ENCODE peak calls at places on chromosomes 1 and 21, in seven cellular contexts. One of them, this sample, is unnamed.

GRCh38 chr1:113388621-113389355 is 1.5 kb upstream of the MAGI3 start:
- DNase-seq in endothelial cell of umbilical vein: peak
- DNase-seq in K562: peak
- DNase-seq in HCT116: no peak
- DNase-seq in A549: peak
- DNase-seq in HepG2: peak
- DNase-seq in WTC11: no peak
- DNase-seq in this sample: peak

GRCh38 chr1:86100401-86100800 is 56.2 kb downstream of the COL24A1 start:
- DNase-seq in K562: no peak
- DNase-seq in HepG2: no peak
- DNase-seq in WTC11: no peak
- DNase-seq in A549: no peak
- DNase-seq in HCT116: no peak
- DNase-seq in endothelial cell of umbilical vein: no peak
- DNase-seq in this sample: no peak

GRCh38 chr1:89873757-89874156 is 52.9 kb downstream of the LRRC8D start:
- DNase-seq in endothelial cell of umbilical vein: peak
- DNase-seq in K562: no peak
- DNase-seq in HepG2: no peak
- DNase-seq in WTC11: no peak
- DNase-seq in A549: peak
- DNase-seq in HCT116: no peak
- DNase-seq in this sample: no peak

GRCh38 chr1:230707732-230708630 is 5.9 kb downstream of the AGT start:
- DNase-seq in A549: no peak
- DNase-seq in HCT116: no peak
- DNase-seq in K562: no peak
- DNase-seq in endothelial cell of umbilical vein: no peak
- DNase-seq in WTC11: no peak
- DNase-seq in HepG2: no peak
- DNase-seq in this sample: no peak

GRCh38 chr1:228546541-228547463 is 59.6 kb downstream of the RNF187 start:
- DNase-seq in HCT116: no peak
- DNase-seq in endothelial cell of umbilical vein: no peak
- DNase-seq in HepG2: no peak
- DNase-seq in A549: no peak
- DNase-seq in WTC11: no peak
- DNase-seq in K562: no peak
- DNase-seq in this sample: no peak

GRCh38 chr21:39952265-39952664 is 85.0 kb downstream of the PCP4 start:
- DNase-seq in K562: no peak
- DNase-seq in HCT116: no peak
- DNase-seq in A549: no peak
- DNase-seq in endothelial cell of umbilical vein: no peak
- DNase-seq in WTC11: no peak
- DNase-seq in HepG2: no peak
- DNase-seq in this sample: no peak

GRCh38 chr1:29682918-29683314 is 446.6 kb downstream of the PTPRU start:
- DNase-seq in A549: no peak
- DNase-seq in endothelial cell of umbilical vein: no peak
- DNase-seq in HCT116: no peak
- DNase-seq in K562: no peak
- DNase-seq in WTC11: no peak
- DNase-seq in HepG2: no peak
- DNase-seq in this sample: no peak

GRCh38 chr1:117562581-117563491 is 43.0 kb upstream of the TENT5C start:
- DNase-seq in HCT116: no peak
- DNase-seq in HepG2: no peak
- DNase-seq in A549: no peak
- DNase-seq in K562: no peak
- DNase-seq in endothelial cell of umbilical vein: no peak
- DNase-seq in WTC11: no peak
- DNase-seq in this sample: no peak

GRCh38 chr1:10415211-10415930 is 14.9 kb upstream of the CENPS start:
- DNase-seq in A549: peak
- DNase-seq in HepG2: peak
- DNase-seq in K562: peak
- DNase-seq in endothelial cell of umbilical vein: peak
- DNase-seq in WTC11: no peak
- DNase-seq in HCT116: no peak
- DNase-seq in this sample: peak

GRCh38 chr21:28099296-28099695 is 893.4 kb downstream of the LTN1 start:
- DNase-seq in HCT116: no peak
- DNase-seq in K562: no peak
- DNase-seq in A549: no peak
- DNase-seq in endothelial cell of umbilical vein: no peak
- DNase-seq in HepG2: no peak
- DNase-seq in WTC11: no peak
- DNase-seq in this sample: no peak

GRCh38 chr1:181061891-181062777 is 26.4 kb upstream of the IER5 start:
- DNase-seq in endothelial cell of umbilical vein: no peak
- DNase-seq in HCT116: no peak
- DNase-seq in K562: no peak
- DNase-seq in A549: no peak
- DNase-seq in HepG2: no peak
- DNase-seq in WTC11: no peak
- DNase-seq in this sample: peak

GRCh38 chr1:166165661-166166399 is 971 bp downstream of the FAM78B start:
- DNase-seq in K562: no peak
- DNase-seq in HCT116: no peak
- DNase-seq in WTC11: peak
- DNase-seq in endothelial cell of umbilical vein: peak
- DNase-seq in HepG2: no peak
- DNase-seq in A549: peak
- DNase-seq in this sample: no peak

GRCh38 chr1:208834346-208835081 is 590.3 kb upstream of the PLXNA2 start:
- DNase-seq in WTC11: no peak
- DNase-seq in A549: no peak
- DNase-seq in K562: no peak
- DNase-seq in HCT116: no peak
- DNase-seq in endothelial cell of umbilical vein: peak
- DNase-seq in HepG2: no peak
- DNase-seq in this sample: no peak

GRCh38 chr1:28135910-28136635 is 40.4 kb downstream of the PTAFR start:
- DNase-seq in HCT116: no peak
- DNase-seq in HepG2: no peak
- DNase-seq in K562: no peak
- DNase-seq in WTC11: no peak
- DNase-seq in endothelial cell of umbilical vein: no peak
- DNase-seq in A549: no peak
- DNase-seq in this sample: no peak

GRCh38 chr1:204924013-204924759 is 53.5 kb downstream of the NFASC start:
- DNase-seq in A549: no peak
- DNase-seq in K562: no peak
- DNase-seq in WTC11: peak
- DNase-seq in HCT116: no peak
- DNase-seq in HepG2: peak
- DNase-seq in endothelial cell of umbilical vein: no peak
- DNase-seq in this sample: no peak

GRCh38 chr1:27366411-27367159 is at the start of gene MAP3K6:
- DNase-seq in WTC11: peak
- DNase-seq in A549: peak
- DNase-seq in endothelial cell of umbilical vein: peak
- DNase-seq in K562: peak
- DNase-seq in HepG2: no peak
- DNase-seq in HCT116: peak
- DNase-seq in this sample: peak

GRCh38 chr1:181033128-181033798 is 520 bp upstream of the MR1 start:
- DNase-seq in WTC11: no peak
- DNase-seq in HepG2: no peak
- DNase-seq in K562: peak
- DNase-seq in HCT116: peak
- DNase-seq in A549: peak
- DNase-seq in endothelial cell of umbilical vein: no peak
- DNase-seq in this sample: peak

GRCh38 chr1:159000627-159001026 is 9.1 kb upstream of the IFI16 start:
- DNase-seq in HCT116: peak
- DNase-seq in A549: peak
- DNase-seq in HepG2: no peak
- DNase-seq in K562: peak
- DNase-seq in endothelial cell of umbilical vein: peak
- DNase-seq in WTC11: peak
- DNase-seq in this sample: no peak

GRCh38 chr21:45012661-45013270 is 61.6 kb upstream of the ADARB1 start:
- DNase-seq in endothelial cell of umbilical vein: no peak
- DNase-seq in WTC11: peak
- DNase-seq in HCT116: peak
- DNase-seq in A549: peak
- DNase-seq in K562: no peak
- DNase-seq in HepG2: no peak
- DNase-seq in this sample: no peak

GRCh38 chr1:170426596-170426995 is 105.4 kb upstream of the GORAB start:
- DNase-seq in endothelial cell of umbilical vein: no peak
- DNase-seq in HepG2: no peak
- DNase-seq in A549: no peak
- DNase-seq in HCT116: no peak
- DNase-seq in WTC11: peak
- DNase-seq in K562: no peak
- DNase-seq in this sample: no peak

GRCh38 chr1:212413902-212414327 is 771 bp downstream of the PACC1 start:
- DNase-seq in HCT116: no peak
- DNase-seq in WTC11: no peak
- DNase-seq in endothelial cell of umbilical vein: no peak
- DNase-seq in K562: peak
- DNase-seq in HepG2: no peak
- DNase-seq in A549: no peak
- DNase-seq in this sample: no peak

GRCh38 chr21:18384771-18385170 is 18.8 kb downstream of the TMPRSS15 start:
- DNase-seq in HepG2: no peak
- DNase-seq in K562: peak
- DNase-seq in HCT116: no peak
- DNase-seq in WTC11: no peak
- DNase-seq in endothelial cell of umbilical vein: peak
- DNase-seq in A549: peak
- DNase-seq in this sample: peak

GRCh38 chr1:107405241-107405640 is 264.4 kb downstream of the NTNG1 start:
- DNase-seq in A549: no peak
- DNase-seq in endothelial cell of umbilical vein: no peak
- DNase-seq in HCT116: no peak
- DNase-seq in HepG2: no peak
- DNase-seq in K562: no peak
- DNase-seq in WTC11: no peak
- DNase-seq in this sample: peak

GRCh38 chr1:25118554-25118953 is 113.7 kb downstream of the SYF2 start:
- DNase-seq in K562: no peak
- DNase-seq in endothelial cell of umbilical vein: no peak
- DNase-seq in A549: no peak
- DNase-seq in HepG2: no peak
- DNase-seq in WTC11: no peak
- DNase-seq in HCT116: no peak
- DNase-seq in this sample: no peak

GRCh38 chr1:1325288-1326074 is 879 bp downstream of the CPTP start:
- DNase-seq in HepG2: no peak
- DNase-seq in HCT116: no peak
- DNase-seq in endothelial cell of umbilical vein: peak
- DNase-seq in WTC11: no peak
- DNase-seq in A549: no peak
- DNase-seq in K562: no peak
- DNase-seq in this sample: no peak

GRCh38 chr1:114609826-114610225 is 28.4 kb upstream of the BCAS2 start:
- DNase-seq in K562: no peak
- DNase-seq in HCT116: no peak
- DNase-seq in HepG2: no peak
- DNase-seq in WTC11: no peak
- DNase-seq in endothelial cell of umbilical vein: no peak
- DNase-seq in A549: no peak
- DNase-seq in this sample: no peak

GRCh38 chr1:29176567-29176966 is 5.1 kb downstream of the SRSF4 start:
- DNase-seq in K562: no peak
- DNase-seq in HepG2: no peak
- DNase-seq in HCT116: no peak
- DNase-seq in A549: no peak
- DNase-seq in endothelial cell of umbilical vein: no peak
- DNase-seq in WTC11: no peak
- DNase-seq in this sample: no peak

GRCh38 chr1:237953238-237953637 is 62.5 kb upstream of the ZP4 start:
- DNase-seq in A549: peak
- DNase-seq in HepG2: no peak
- DNase-seq in endothelial cell of umbilical vein: no peak
- DNase-seq in WTC11: no peak
- DNase-seq in HCT116: no peak
- DNase-seq in K562: no peak
- DNase-seq in this sample: peak

GRCh38 chr1:234201600-234201999 is 171.7 kb upstream of the COA6 start:
- DNase-seq in HepG2: no peak
- DNase-seq in endothelial cell of umbilical vein: no peak
- DNase-seq in WTC11: no peak
- DNase-seq in HCT116: no peak
- DNase-seq in A549: no peak
- DNase-seq in K562: no peak
- DNase-seq in this sample: no peak

GRCh38 chr1:217270121-217270520 is 360.8 kb downstream of the GPATCH2 start:
- DNase-seq in HCT116: no peak
- DNase-seq in A549: no peak
- DNase-seq in endothelial cell of umbilical vein: no peak
- DNase-seq in K562: no peak
- DNase-seq in HepG2: no peak
- DNase-seq in WTC11: no peak
- DNase-seq in this sample: no peak

GRCh38 chr1:3002349-3003038 is 18.8 kb upstream of the ACTRT2 start:
- DNase-seq in HCT116: no peak
- DNase-seq in K562: no peak
- DNase-seq in HepG2: no peak
- DNase-seq in endothelial cell of umbilical vein: no peak
- DNase-seq in A549: no peak
- DNase-seq in WTC11: no peak
- DNase-seq in this sample: no peak
- TF ChIP-seq MAX in HCT116: no peak
- TF ChIP-seq MAX in K562: no peak
- TF ChIP-seq MAX in HepG2: no peak
- TF ChIP-seq MAX in endothelial cell of umbilical vein: no peak
- TF ChIP-seq MAX in A549: no peak
- TF ChIP-seq MAX in WTC11: no peak
- TF ChIP-seq MAX in this sample: no peak

GRCh38 chr1:201354901-201355295 is 22.6 kb downstream of the TNNT2 start:
- DNase-seq in HepG2: no peak
- DNase-seq in HCT116: no peak
- DNase-seq in WTC11: no peak
- DNase-seq in K562: no peak
- DNase-seq in endothelial cell of umbilical vein: no peak
- DNase-seq in A549: no peak
- DNase-seq in this sample: no peak
- TF ChIP-seq MAX in HepG2: no peak
- TF ChIP-seq MAX in HCT116: no peak
- TF ChIP-seq MAX in WTC11: no peak
- TF ChIP-seq MAX in K562: no peak
- TF ChIP-seq MAX in endothelial cell of umbilical vein: no peak
- TF ChIP-seq MAX in A549: no peak
- TF ChIP-seq MAX in this sample: no peak

GRCh38 chr1:185537601-185538000 is 196.6 kb upstream of the HMCN1 start:
- DNase-seq in A549: no peak
- DNase-seq in WTC11: no peak
- DNase-seq in HepG2: no peak
- DNase-seq in endothelial cell of umbilical vein: no peak
- DNase-seq in K562: no peak
- DNase-seq in HCT116: no peak
- DNase-seq in this sample: no peak
- TF ChIP-seq MAX in A549: no peak
- TF ChIP-seq MAX in WTC11: no peak
- TF ChIP-seq MAX in HepG2: no peak
- TF ChIP-seq MAX in endothelial cell of umbilical vein: no peak
- TF ChIP-seq MAX in K562: no peak
- TF ChIP-seq MAX in HCT116: no peak
- TF ChIP-seq MAX in this sample: no peak

GRCh38 chr1:110483308-110483685 is 32.3 kb downstream of the PROK1 start:
- DNase-seq in WTC11: no peak
- DNase-seq in HepG2: no peak
- DNase-seq in endothelial cell of umbilical vein: no peak
- DNase-seq in A549: no peak
- DNase-seq in K562: no peak
- DNase-seq in HCT116: no peak
- DNase-seq in this sample: no peak
- TF ChIP-seq MAX in WTC11: no peak
- TF ChIP-seq MAX in HepG2: no peak
- TF ChIP-seq MAX in endothelial cell of umbilical vein: no peak
- TF ChIP-seq MAX in A549: no peak
- TF ChIP-seq MAX in K562: no peak
- TF ChIP-seq MAX in HCT116: no peak
- TF ChIP-seq MAX in this sample: no peak